ENCODE peak calls at places on chromosome 11, in four cellular contexts. I is H1, N is H9, W is IMR-90. O is an unnamed sample. For H3K4me1, the result is how much of the 10 kb centered on the place peaks cover.

GRCh38 chr11:117316197-117316961 is at the start of gene BACE1:
- DNase-seq in I (peak), N (peak), W (peak), O (peak)

GRCh38 chr11:86812322-86812670 is 12.0 kb downstream of the PRSS23 start:
- DNase-seq in I (no peak), N (no peak), W (no peak), O (no peak)

GRCh38 chr11:27020736-27021135 is 19.9 kb upstream of the BBOX1 start:
- DNase-seq in I (no peak), N (no peak), W (no peak), O (no peak)

GRCh38 chr11:94737171-94737611 is 31.0 kb upstream of the AMOTL1 start:
- DNase-seq in I (no peak), N (no peak), W (peak), O (peak)

GRCh38 chr11:38136887-38137286 is 1538.9 kb upstream of the RAG2 start:
- DNase-seq in I (no peak), N (no peak), W (no peak), O (no peak)

GRCh38 chr11:34311126-34311525 is 46.7 kb downstream of the ABTB2 start:
- DNase-seq in I (no peak), N (no peak), W (no peak), O (no peak)

GRCh38 chr11:69797156-69797555 is 22.0 kb upstream of the FGF4 start:
- DNase-seq in I (no peak), N (no peak), W (no peak), O (no peak)

GRCh38 chr11:86914836-86915519 is 40.2 kb downstream of the FZD4 start:
- DNase-seq in I (no peak), N (no peak), W (no peak), O (no peak)

GRCh38 chr11:128323381-128323780 is 264.0 kb downstream of the ETS1 start:
- DNase-seq in I (no peak), N (no peak), W (peak), O (peak)

GRCh38 chr11:14612624-14613023 is 31.0 kb upstream of the PDE3B start:
- DNase-seq in I (no peak), N (no peak), W (no peak), O (no peak)

GRCh38 chr11:116986521-116987105 is 111.6 kb downstream of the SIK3 start:
- DNase-seq in I (no peak), N (no peak), W (peak), O (no peak)

GRCh38 chr11:59716051-59716450 is 2.4 kb upstream of the OR10V1 start:
- DNase-seq in I (no peak), N (no peak), W (no peak), O (no peak)

GRCh38 chr11:61702701-61703312 is 22.6 kb downstream of the DAGLA start:
- DNase-seq in I (no peak), N (no peak), W (no peak), O (no peak)

GRCh38 chr11:27444801-27445215 is 27.8 kb downstream of the LGR4 start:
- DNase-seq in I (peak), N (peak), W (no peak), O (peak)

GRCh38 chr11:130813638-130814037 is 102.6 kb downstream of the SNX19 start:
- DNase-seq in I (no peak), N (no peak), W (no peak), O (no peak)

GRCh38 chr11:134037093-134037908 is 31.6 kb upstream of the JAM3 start:
- DNase-seq in I (no peak), N (peak), W (peak), O (peak)

GRCh38 chr11:78161937-78162336 is 22.5 kb upstream of the ALG8 start:
- DNase-seq in I (no peak), N (no peak), W (peak), O (no peak)

GRCh38 chr11:110303414-110303826 is 7.0 kb upstream of the RDX start:
- DNase-seq in I (no peak), N (no peak), W (no peak), O (no peak)

GRCh38 chr11:125082611-125083311 is 19.7 kb downstream of the SLC37A2 start:
- DNase-seq in I (no peak), N (no peak), W (peak), O (no peak)

GRCh38 chr11:130146797-130147196 is 12.8 kb upstream of the ST14 start:
- DNase-seq in I (no peak), N (no peak), W (no peak), O (no peak)

GRCh38 chr11:128884703-128885338 is 6.3 kb upstream of the KCNJ5 start:
- DNase-seq in I (no peak), N (no peak), W (peak), O (peak)

GRCh38 chr11:22583963-22584492 is 41.6 kb downstream of the FANCF start:
- DNase-seq in I (no peak), N (peak), W (no peak), O (no peak)

GRCh38 chr11:215581-216037 is 8.1 kb downstream of the RIC8A start:
- DNase-seq in I (no peak), N (peak), W (no peak), O (peak)

GRCh38 chr11:5275369-5276110 is 5.8 kb upstream of the HBE1 start:
- DNase-seq in I (no peak), N (no peak), W (no peak), O (peak)

GRCh38 chr11:68371176-68372041 is 59.0 kb downstream of the LRP5 start:
- DNase-seq in I (no peak), N (no peak), W (no peak), O (no peak)

GRCh38 chr11:1909524-1909923 is 10.0 kb upstream of the TNNT3 start:
- DNase-seq in I (no peak), N (no peak), W (no peak), O (no peak)

GRCh38 chr11:75673977-75674582 is 5.2 kb upstream of the MAP6 start:
- DNase-seq in I (no peak), N (no peak), W (peak), O (peak)

GRCh38 chr11:67302571-67303131 is 679 bp upstream of the SSH3 start:
- DNase-seq in I (no peak), N (peak), W (peak), O (peak)

GRCh38 chr11:130999086-130999485 is 82.8 kb upstream of the SNX19 start:
- DNase-seq in I (no peak), N (no peak), W (peak), O (no peak)

GRCh38 chr11:71946144-71946571 is 17.3 kb downstream of the RNF121 start:
- DNase-seq in I (no peak), N (no peak), W (peak), O (no peak)

GRCh38 chr11:75272391-75272790 is 31.8 kb downstream of the TPBGL start:
- DNase-seq in I (no peak), N (no peak), W (no peak), O (no peak)

GRCh38 chr11:13874596-13874995 is 87.9 kb upstream of the SPON1 start:
- DNase-seq in I (no peak), N (no peak), W (no peak), O (peak)

GRCh38 chr11:90908074-90908473 is 685.2 kb upstream of the CHORDC1 start:
- DNase-seq in I (no peak), N (no peak), W (no peak), O (no peak)

GRCh38 chr11:69632900-69633299 is 8.1 kb upstream of the CCND1 start:
- DNase-seq in I (no peak), N (no peak), W (no peak), O (no peak)

GRCh38 chr11:71467164-71467563 is 14.2 kb downstream of the NADSYN1 start:
- DNase-seq in I (no peak), N (no peak), W (no peak), O (no peak)

DNA sequence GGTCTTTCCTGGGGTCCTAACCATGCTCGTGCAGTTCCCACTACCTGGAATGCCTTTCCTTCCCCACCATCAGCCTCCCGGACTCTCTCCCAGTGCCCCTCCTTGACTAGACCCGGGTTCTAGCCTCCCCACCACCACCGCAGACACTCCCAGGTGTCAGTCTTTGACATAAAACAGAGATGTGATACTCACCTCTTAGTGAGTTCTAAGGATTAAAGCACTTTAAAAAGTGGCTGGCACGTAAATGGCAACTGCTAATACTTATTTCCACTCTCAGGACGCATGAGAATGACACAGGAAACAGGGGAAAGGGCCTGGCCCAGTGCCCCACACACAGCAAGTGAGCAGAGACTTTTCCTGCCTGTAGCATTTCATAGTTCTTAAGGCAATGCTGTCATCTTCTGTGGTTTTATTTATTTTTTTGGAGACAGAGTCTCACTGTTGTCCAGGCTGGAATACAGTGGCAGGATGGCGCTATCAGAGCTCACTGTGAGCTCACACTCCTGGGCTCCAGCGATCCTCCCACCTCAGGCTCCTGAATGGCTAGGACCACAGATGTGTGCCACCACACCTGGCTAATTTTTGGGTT is 1.9 kb upstream of the SLC25A45 start:
- DNase-seq in I (no peak), N (no peak), W (peak), O (no peak)
- H3K4ac ChIP-seq in I (no peak), N (no peak), W (peak), O (no peak)

GRCh38 chr11:96191752-96192151 is 151.2 kb downstream of the MAML2 start:
- DNase-seq in I (no peak), N (no peak), W (peak), O (no peak)
- H3K4me1 ChIP-seq in I (under half), N (under half), W (under half), O (under half)

DNA sequence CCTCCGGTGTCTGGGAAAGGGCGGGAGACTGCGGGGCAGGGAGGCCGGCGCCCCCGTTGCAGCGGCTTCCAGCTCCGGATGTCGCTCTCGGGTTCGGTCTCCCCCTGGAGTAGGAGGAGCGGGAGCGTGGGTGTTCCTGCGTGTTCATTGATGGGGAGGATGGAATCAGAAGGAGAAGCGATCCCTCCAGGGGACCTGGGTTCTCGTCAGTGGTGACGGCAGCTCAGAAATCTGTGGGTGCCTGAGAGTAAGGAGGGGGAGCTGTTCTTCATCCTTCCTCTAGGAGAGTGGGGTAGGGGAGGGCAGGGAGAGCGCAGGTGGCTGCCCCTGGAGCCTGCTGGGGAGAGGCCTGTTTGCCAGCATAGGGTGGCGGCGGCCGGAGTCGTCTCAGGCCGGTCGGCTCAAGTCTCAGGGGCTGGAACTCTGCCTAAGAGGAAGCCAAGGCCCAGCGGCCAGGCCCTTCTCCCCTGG is 1.1 kb downstream of the UBASH3B start:
- DNase-seq in I (no peak), N (peak), W (peak), O (peak)
- H3K56ac ChIP-seq in I (no peak), N (no peak), W (peak), O (peak)

DNA sequence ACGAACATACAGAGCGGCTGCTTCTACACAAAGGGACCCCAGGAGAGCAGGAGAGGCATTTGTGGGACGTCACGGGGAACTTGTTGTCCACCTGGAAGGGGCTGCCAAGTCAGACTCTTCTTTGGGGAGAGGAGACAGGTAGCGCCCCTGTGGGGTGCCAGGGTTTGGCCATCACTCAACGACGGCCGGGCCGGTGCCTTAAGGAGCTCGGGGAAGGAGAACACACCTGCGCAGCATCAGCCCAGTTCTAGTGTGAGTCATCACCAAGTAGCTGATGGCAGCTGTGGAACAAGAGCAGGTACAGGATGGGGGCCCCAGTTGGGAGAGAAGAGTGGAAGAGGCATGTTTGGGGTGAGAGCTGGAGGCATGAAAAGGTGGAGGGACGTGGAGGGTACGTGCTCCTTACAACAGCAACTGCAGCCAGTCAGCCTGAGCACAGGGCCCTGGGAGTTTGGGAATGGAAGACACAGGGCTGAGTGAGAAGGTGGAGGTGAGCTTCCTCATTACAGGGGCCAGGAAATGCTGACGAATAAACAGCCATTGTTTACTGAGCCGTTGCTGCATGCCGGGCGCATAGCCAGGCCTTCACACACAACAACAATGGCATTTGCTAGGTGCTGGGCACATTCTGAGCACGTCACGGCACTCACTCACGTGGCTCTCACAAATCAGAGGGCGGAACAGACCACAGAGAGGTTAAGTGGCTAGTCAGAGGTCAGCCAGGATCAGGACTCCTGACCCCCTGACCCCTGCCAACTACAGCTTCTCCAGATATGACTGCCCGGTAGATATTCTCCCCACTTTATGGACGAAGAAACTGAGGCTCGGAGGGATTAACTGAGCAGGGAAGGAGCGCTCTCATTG is 29.1 kb upstream of the TP53I11 start:
- DNase-seq in I (no peak), N (peak), W (no peak), O (peak)
- H3K4ac ChIP-seq in I (no peak), N (no peak), W (no peak), O (no peak)

GRCh38 chr11:10116588-10116987 is 177.4 kb downstream of the SBF2 start:
- DNase-seq in I (no peak), N (no peak), W (no peak), O (no peak)

GRCh38 chr11:10118830-10119229 is 175.2 kb downstream of the SBF2 start:
- DNase-seq in I (no peak), N (no peak), W (no peak), O (no peak)

GRCh38 chr11:10125522-10126133 is 168.4 kb downstream of the SBF2 start:
- DNase-seq in I (no peak), N (no peak), W (peak), O (no peak)

GRCh38 chr11:10117709-10118341 is 176.2 kb downstream of the SBF2 start:
- DNase-seq in I (no peak), N (no peak), W (peak), O (no peak)

GRCh38 chr11:10122337-10123197 is 171.5 kb downstream of the SBF2 start:
- DNase-seq in I (no peak), N (no peak), W (peak), O (peak)
- H3K4me1 ChIP-seq in I (under half), N (under half), W (under half), O (under half)

GRCh38 chr11:30322162-30322561 is 742 bp upstream of the ARL14EP start:
- DNase-seq in I (no peak), N (no peak), W (no peak), O (no peak)

GRCh38 chr11:30322826-30323710 is at the start of gene ARL14EP:
- DNase-seq in I (peak), N (peak), W (peak), O (peak)

GRCh38 chr11:30326114-30326783 is 3.3 kb downstream of the ARL14EP start:
- DNase-seq in I (no peak), N (no peak), W (peak), O (no peak)

GRCh38 chr11:30317030-30317429 is 5.9 kb upstream of the ARL14EP start:
- DNase-seq in I (no peak), N (no peak), W (no peak), O (no peak)

DNA sequence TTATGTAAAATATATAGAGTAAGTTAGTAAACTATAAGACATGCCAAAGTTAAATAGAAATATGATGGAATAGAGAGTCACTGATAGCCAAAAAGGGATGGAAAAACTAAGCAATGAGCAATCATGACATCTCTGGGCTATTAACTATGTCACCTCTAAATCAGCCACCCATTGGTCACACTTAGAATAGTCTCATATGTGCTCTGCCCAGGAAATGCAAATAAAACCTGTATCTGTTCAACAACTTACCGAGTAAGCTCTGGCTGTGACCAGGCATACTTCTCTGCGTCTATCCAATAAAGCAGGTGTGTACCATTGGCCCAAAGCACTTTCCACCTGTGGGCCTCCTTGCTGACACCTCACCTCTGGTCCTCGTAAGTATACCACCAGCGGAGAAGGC is 1.6 kb upstream of the ARL14EP start:
- DNase-seq in I (no peak), N (no peak), W (no peak), O (no peak)
- H3K56ac ChIP-seq in I (no peak), N (no peak), W (no peak), O (no peak)

GRCh38 chr11:65855927-65856363 is 2.0 kb downstream of the CFL1 start:
- DNase-seq in I (no peak), N (peak), W (no peak), O (no peak)
- H3K4ac ChIP-seq in I (no peak), N (no peak), W (no peak), O (no peak)

GRCh38 chr11:31805037-31805628 is 6.0 kb downstream of the PAX6 start:
- DNase-seq in I (no peak), N (peak), W (no peak), O (peak)
- H3K4me1 ChIP-seq in I (under half), N (under half), W (under half), O (under half)

GRCh38 chr11:64065141-64065465 is 29.4 kb downstream of the FLRT1 start:
- DNase-seq in I (no peak), N (no peak), W (no peak), O (no peak)

GRCh38 chr11:64068705-64069400 is 33.1 kb downstream of the FLRT1 start:
- DNase-seq in I (no peak), N (no peak), W (no peak), O (no peak)

GRCh38 chr11:64069401-64070300 is 33.9 kb downstream of the FLRT1 start:
- DNase-seq in I (no peak), N (no peak), W (no peak), O (no peak)

GRCh38 chr11:64065712-64066111 is 30.0 kb downstream of the FLRT1 start:
- DNase-seq in I (no peak), N (no peak), W (no peak), O (no peak)

GRCh38 chr11:64067257-64067993 is 31.7 kb downstream of the FLRT1 start:
- DNase-seq in I (no peak), N (no peak), W (no peak), O (no peak)
- H3K56ac ChIP-seq in I (no peak), N (no peak), W (no peak), O (no peak)

DNA sequence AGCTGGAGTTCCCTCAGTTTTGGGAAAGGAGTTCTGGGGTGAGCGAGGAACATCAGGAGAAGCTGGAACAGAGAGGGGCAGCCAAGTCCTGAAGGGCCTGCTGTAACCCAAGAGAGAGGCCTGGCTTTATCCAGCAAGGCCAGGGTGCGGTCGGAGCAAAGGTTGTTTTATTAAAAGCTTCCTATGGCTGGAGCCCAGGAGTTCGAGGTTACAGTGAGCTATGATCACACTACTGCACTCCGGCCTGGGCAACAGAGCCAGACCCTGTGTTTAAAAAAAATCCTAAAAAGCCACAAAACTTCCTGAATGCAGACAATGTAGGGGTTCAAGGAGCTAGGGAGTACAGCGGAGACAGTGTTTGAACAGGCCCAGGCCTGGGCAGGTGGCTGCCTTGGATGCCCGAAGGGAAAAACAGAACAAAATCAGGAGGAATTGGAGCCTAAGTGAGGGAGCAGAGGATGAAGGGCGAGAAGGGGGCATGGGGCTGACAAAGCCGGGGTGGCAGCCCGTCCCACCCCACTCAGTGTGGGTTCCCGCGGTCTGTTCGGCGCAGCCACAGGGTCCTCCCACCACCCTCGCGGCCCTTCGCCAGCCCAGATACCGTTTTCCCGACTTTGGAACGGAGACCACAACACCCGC is 22.1 kb upstream of the MALAT1 start:
- DNase-seq in I (no peak), N (no peak), W (no peak), O (no peak)
- H3K4ac ChIP-seq in I (peak), N (peak), W (peak), O (peak)

O was measured in mesendoderm.